ENCODE peak calls at places on chromosomes 11 and 22, in seven cellular contexts. One of them, this sample, is unnamed.
A peak's percentile ranks its signal among the peaks of the same experiment; 100 is the strongest.

GRCh38 chr11:17922474-17922788 is 90.4 kb downstream of the SERGEF start:
- DNase-seq in spleen: no peak
- DNase-seq in K562: no peak
- DNase-seq in HepG2: no peak
- DNase-seq in upper lobe of left lung: no peak
- DNase-seq in prostate gland: no peak
- DNase-seq in stomach: no peak
- DNase-seq in this sample: no peak

GRCh38 chr11:70788247-70789022 is 390.1 kb downstream of the CTTN start:
- DNase-seq in spleen: no peak
- DNase-seq in K562: peak; percentile 34
- DNase-seq in HepG2: no peak
- DNase-seq in upper lobe of left lung: no peak
- DNase-seq in prostate gland: no peak
- DNase-seq in stomach: no peak
- DNase-seq in this sample: no peak

GRCh38 chr22:17096095-17096494 is 11.3 kb downstream of the IL17RA start:
- DNase-seq in spleen: no peak
- DNase-seq in K562: no peak
- DNase-seq in HepG2: no peak
- DNase-seq in upper lobe of left lung: no peak
- DNase-seq in prostate gland: no peak
- DNase-seq in stomach: no peak
- DNase-seq in this sample: no peak

GRCh38 chr22:41777749-41778395 is 22.6 kb upstream of the CCDC134 start:
- DNase-seq in spleen: no peak
- DNase-seq in K562: no peak
- DNase-seq in HepG2: no peak
- DNase-seq in upper lobe of left lung: no peak
- DNase-seq in prostate gland: no peak
- DNase-seq in stomach: no peak
- DNase-seq in this sample: no peak

GRCh38 chr11:1867381-1867780 is 14.5 kb downstream of the LSP1 start:
- DNase-seq in spleen: peak; percentile 75
- DNase-seq in K562: no peak
- DNase-seq in HepG2: no peak
- DNase-seq in upper lobe of left lung: no peak
- DNase-seq in prostate gland: no peak
- DNase-seq in stomach: no peak
- DNase-seq in this sample: no peak

GRCh38 chr22:36144886-36145541 is 15.5 kb downstream of the APOL3 start:
- DNase-seq in spleen: peak; percentile 81
- DNase-seq in K562: peak; percentile 59
- DNase-seq in HepG2: peak; percentile 47
- DNase-seq in upper lobe of left lung: no peak
- DNase-seq in prostate gland: no peak
- DNase-seq in stomach: peak; percentile 70
- DNase-seq in this sample: no peak

GRCh38 chr11:112157274-112157766 is 6.6 kb downstream of the IL18 start:
- DNase-seq in spleen: no peak
- DNase-seq in K562: no peak
- DNase-seq in HepG2: peak; percentile 94
- DNase-seq in upper lobe of left lung: no peak
- DNase-seq in prostate gland: no peak
- DNase-seq in stomach: no peak
- DNase-seq in this sample: no peak

GRCh38 chr11:134405436-134405835 is 6.6 kb downstream of the B3GAT1 start:
- DNase-seq in spleen: no peak
- DNase-seq in K562: no peak
- DNase-seq in HepG2: no peak
- DNase-seq in upper lobe of left lung: no peak
- DNase-seq in prostate gland: no peak
- DNase-seq in stomach: no peak
- DNase-seq in this sample: no peak

GRCh38 chr22:20117656-20118571 is 888 bp upstream of the TRMT2A start:
- DNase-seq in spleen: peak; percentile 92
- DNase-seq in K562: peak; percentile 87
- DNase-seq in HepG2: no peak
- DNase-seq in upper lobe of left lung: no peak
- DNase-seq in prostate gland: no peak
- DNase-seq in stomach: no peak
- DNase-seq in this sample: no peak

GRCh38 chr11:125517116-125517804 is 21.2 kb upstream of the FEZ1 start:
- DNase-seq in spleen: no peak
- DNase-seq in K562: peak; percentile 56
- DNase-seq in HepG2: no peak
- DNase-seq in upper lobe of left lung: no peak
- DNase-seq in prostate gland: no peak
- DNase-seq in stomach: no peak
- DNase-seq in this sample: no peak

GRCh38 chr22:20963201-20964052 is 3.6 kb upstream of the AIFM3 start:
- DNase-seq in spleen: peak; percentile 47
- DNase-seq in K562: no peak
- DNase-seq in HepG2: peak; percentile 91
- DNase-seq in upper lobe of left lung: no peak
- DNase-seq in prostate gland: no peak
- DNase-seq in stomach: no peak
- DNase-seq in this sample: no peak

GRCh38 chr11:31237819-31238771 is 131.4 kb downstream of the DCDC1 start:
- DNase-seq in spleen: no peak
- DNase-seq in K562: no peak
- DNase-seq in HepG2: no peak
- DNase-seq in upper lobe of left lung: no peak
- DNase-seq in prostate gland: no peak
- DNase-seq in stomach: no peak
- DNase-seq in this sample: no peak

GRCh38 chr11:31233425-31233824 is 136.1 kb downstream of the DCDC1 start:
- DNase-seq in spleen: no peak
- DNase-seq in K562: no peak
- DNase-seq in HepG2: peak; percentile 2
- DNase-seq in upper lobe of left lung: no peak
- DNase-seq in prostate gland: no peak
- DNase-seq in stomach: no peak
- DNase-seq in this sample: no peak

GRCh38 chr11:31240340-31240904 is 129.1 kb downstream of the DCDC1 start:
- DNase-seq in spleen: no peak
- DNase-seq in K562: peak; percentile 68
- DNase-seq in HepG2: peak; percentile 59
- DNase-seq in upper lobe of left lung: no peak
- DNase-seq in prostate gland: peak; percentile 5
- DNase-seq in stomach: no peak
- DNase-seq in this sample: no peak

DNA sequence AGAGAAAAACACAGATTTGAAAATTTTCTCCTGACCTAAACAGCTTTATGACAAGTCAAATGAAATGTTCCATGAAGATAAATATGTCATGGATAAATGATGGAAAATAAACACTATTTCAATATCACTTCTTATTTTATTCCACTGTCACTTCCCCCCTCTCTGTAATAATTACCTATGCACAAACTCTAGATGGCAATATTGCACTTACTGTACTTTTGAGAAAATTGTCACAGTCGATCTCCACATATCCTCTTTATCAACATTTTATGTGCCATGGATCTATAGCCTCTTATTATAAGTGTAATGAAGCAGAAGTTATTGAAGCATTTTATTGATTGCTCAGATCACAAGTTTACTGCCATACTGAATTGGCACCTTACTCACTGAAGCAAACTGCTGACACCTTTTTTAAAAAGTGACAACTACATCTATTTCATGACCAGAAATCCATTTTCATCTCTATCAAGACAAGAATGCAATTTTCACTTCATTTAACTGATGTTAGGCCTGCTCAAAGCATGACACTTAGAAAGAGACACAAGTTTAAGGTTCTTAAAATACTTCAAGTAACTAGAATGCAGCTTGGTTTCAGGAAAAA is 133.4 kb downstream of the DCDC1 start:
- DNase-seq in spleen: no peak
- DNase-seq in K562: no peak
- DNase-seq in HepG2: no peak
- DNase-seq in upper lobe of left lung: no peak
- DNase-seq in prostate gland: no peak
- DNase-seq in stomach: no peak
- DNase-seq in this sample: no peak
- TF ChIP-seq CTCF in spleen: no peak
- TF ChIP-seq CTCF in K562: no peak
- TF ChIP-seq CTCF in HepG2: peak; percentile 31
- TF ChIP-seq CTCF in upper lobe of left lung: no peak
- TF ChIP-seq CTCF in prostate gland: no peak
- TF ChIP-seq CTCF in stomach: no peak
- TF ChIP-seq CTCF in this sample: no peak

DNA sequence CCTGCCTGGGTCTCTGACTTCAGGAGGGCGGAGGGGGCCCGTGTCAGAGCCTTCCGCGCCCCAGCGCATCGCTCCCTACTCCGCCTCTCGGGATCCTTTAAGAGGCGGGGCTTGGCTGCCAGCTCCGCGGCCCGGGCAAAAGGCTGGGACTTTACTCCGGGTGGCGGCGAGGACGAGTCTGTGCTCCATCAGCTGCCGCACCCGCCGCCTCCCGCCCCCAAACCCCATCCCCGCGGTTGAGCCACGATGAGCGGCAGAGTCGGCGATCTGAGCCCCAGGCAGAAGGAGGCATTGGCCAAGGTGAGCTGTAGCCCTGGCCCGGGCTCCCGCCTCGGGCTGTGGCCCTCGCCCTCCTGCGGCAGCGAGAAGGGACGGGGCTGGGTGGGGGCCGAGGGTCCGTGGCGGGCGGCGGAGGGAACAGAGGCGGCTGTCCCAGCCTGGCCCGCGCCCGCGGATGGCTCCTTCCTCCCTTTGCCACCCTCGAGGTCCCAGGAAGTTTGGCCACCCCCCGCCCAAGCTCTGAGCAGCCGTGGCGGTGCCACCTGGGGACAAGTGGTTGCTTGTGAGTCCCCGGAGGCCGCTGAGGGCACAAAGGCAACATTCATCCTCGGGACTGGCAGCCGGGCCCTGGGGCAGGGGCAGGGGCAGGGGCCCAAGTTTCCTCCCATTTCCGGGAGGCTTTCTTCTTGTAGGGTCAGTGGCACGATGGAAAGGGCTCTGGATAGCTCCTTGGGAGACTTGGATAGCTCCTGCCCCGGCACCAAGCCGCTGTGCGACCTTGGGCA is at the start of gene SEC14L2:
- DNase-seq in spleen: no peak
- DNase-seq in K562: no peak
- DNase-seq in HepG2: no peak
- DNase-seq in upper lobe of left lung: peak; percentile 91
- DNase-seq in prostate gland: peak; percentile 79
- DNase-seq in stomach: peak; percentile 79
- DNase-seq in this sample: no peak
- TF ChIP-seq POLR2A in spleen: no peak
- TF ChIP-seq POLR2A in K562: no peak
- TF ChIP-seq POLR2A in HepG2: peak; percentile 70
- TF ChIP-seq POLR2A in upper lobe of left lung: no peak
- TF ChIP-seq POLR2A in prostate gland: peak; percentile 88
- TF ChIP-seq POLR2A in stomach: no peak
- TF ChIP-seq POLR2A in this sample: no peak

GRCh38 chr11:65295571-65296338 is 18.9 kb upstream of the CDC42EP2 start:
- DNase-seq in spleen: peak; percentile 42
- DNase-seq in K562: no peak
- DNase-seq in HepG2: no peak
- DNase-seq in upper lobe of left lung: no peak
- DNase-seq in prostate gland: no peak
- DNase-seq in stomach: no peak
- DNase-seq in this sample: no peak

GRCh38 chr11:65291613-65292012 is 23.1 kb upstream of the CDC42EP2 start:
- DNase-seq in spleen: no peak
- DNase-seq in K562: no peak
- DNase-seq in HepG2: peak; percentile 56
- DNase-seq in upper lobe of left lung: no peak
- DNase-seq in prostate gland: no peak
- DNase-seq in stomach: no peak
- DNase-seq in this sample: no peak

GRCh38 chr11:65295001-65295400 is 19.7 kb upstream of the CDC42EP2 start:
- DNase-seq in spleen: no peak
- DNase-seq in K562: no peak
- DNase-seq in HepG2: no peak
- DNase-seq in upper lobe of left lung: no peak
- DNase-seq in prostate gland: no peak
- DNase-seq in stomach: no peak
- DNase-seq in this sample: no peak

GRCh38 chr11:65292866-65293265 is 21.8 kb upstream of the CDC42EP2 start:
- DNase-seq in spleen: no peak
- DNase-seq in K562: no peak
- DNase-seq in HepG2: no peak
- DNase-seq in upper lobe of left lung: no peak
- DNase-seq in prostate gland: no peak
- DNase-seq in stomach: no peak
- DNase-seq in this sample: no peak

DNA sequence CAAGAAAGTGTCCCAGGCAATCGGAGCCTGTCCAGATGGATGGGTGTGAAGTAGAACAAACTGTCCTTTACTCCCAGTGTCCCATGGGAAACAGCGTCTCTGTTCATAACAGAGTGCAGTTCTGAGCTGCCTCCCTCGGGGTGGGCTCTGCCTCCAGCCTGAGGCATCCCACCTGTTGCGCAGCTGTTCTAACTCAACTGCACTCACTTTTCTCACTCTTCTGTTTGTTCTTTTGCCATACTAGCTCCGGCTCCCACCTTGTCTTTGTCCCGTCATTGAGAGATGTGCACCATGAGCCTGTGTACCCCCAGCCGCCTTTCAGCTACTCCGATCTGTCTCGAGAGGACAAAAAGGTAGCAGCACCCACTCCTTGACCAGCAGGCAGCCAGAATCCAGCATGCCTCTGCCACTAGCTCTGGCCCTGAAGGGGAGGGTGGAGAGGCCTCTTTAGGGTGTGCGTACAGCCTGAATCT is 20.7 kb upstream of the CDC42EP2 start:
- DNase-seq in spleen: no peak
- DNase-seq in K562: no peak
- DNase-seq in HepG2: no peak
- DNase-seq in upper lobe of left lung: no peak
- DNase-seq in prostate gland: no peak
- DNase-seq in stomach: no peak
- DNase-seq in this sample: no peak
- TF ChIP-seq POLR2AphosphoS5 in spleen: no peak
- TF ChIP-seq POLR2AphosphoS5 in K562: no peak
- TF ChIP-seq POLR2AphosphoS5 in HepG2: no peak
- TF ChIP-seq POLR2AphosphoS5 in upper lobe of left lung: peak; percentile 74
- TF ChIP-seq POLR2AphosphoS5 in prostate gland: peak; percentile 46
- TF ChIP-seq POLR2AphosphoS5 in stomach: peak; percentile 80
- TF ChIP-seq POLR2AphosphoS5 in this sample: peak; percentile 15

DNA sequence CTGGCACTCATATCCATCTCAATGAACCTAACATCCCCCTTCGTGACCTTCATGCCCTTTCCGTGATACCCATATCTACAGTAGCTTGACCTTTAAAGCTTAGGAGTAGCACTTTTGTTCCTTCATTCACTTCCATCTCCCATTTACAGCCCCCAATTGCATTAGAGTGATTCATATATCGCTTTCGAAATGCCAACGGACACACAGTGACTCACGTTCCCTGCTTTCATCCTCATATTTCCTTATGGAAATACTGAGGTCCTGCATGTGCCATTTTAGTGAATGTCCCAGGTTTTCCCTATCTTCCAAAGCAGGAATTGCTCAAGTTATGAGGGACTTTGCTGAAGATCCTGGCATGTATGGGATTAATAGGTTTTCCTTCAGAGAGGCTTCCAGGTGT is 44.3 kb upstream of the CEP126 start:
- DNase-seq in spleen: no peak
- DNase-seq in K562: no peak
- DNase-seq in HepG2: no peak
- DNase-seq in upper lobe of left lung: no peak
- DNase-seq in prostate gland: no peak
- DNase-seq in stomach: no peak
- DNase-seq in this sample: no peak
- TF ChIP-seq CTCF in spleen: no peak
- TF ChIP-seq CTCF in K562: no peak
- TF ChIP-seq CTCF in HepG2: no peak
- TF ChIP-seq CTCF in upper lobe of left lung: no peak
- TF ChIP-seq CTCF in prostate gland: no peak
- TF ChIP-seq CTCF in stomach: no peak
- TF ChIP-seq CTCF in this sample: no peak

This sample was measured in vagina.